ENCODE peak calls at places on chromosomes 12 and 14, in seven cellular contexts. One of them, this sample, is unnamed.

GRCh38 chr12:23555180-23555784 is 394.2 kb downstream of the SOX5 start:
- DNase-seq in activated CD8-positive, alpha-beta T cell treated with anti-CD3 and anti-CD28 coated beads for 36 hours: no peak
- DNase-seq in NCI-H1092: no peak
- DNase-seq in T-helper 1 cell: no peak
- DNase-seq in HEK293T: no peak
- DNase-seq in HFFc6: no peak
- DNase-seq in left colon: no peak
- DNase-seq in this sample: no peak

GRCh38 chr14:57991353-57991752 is 125.5 kb upstream of the SLC35F4 start:
- DNase-seq in left colon: no peak
- DNase-seq in activated CD8-positive, alpha-beta T cell treated with anti-CD3 and anti-CD28 coated beads for 36 hours: no peak
- DNase-seq in T-helper 1 cell: no peak
- DNase-seq in HFFc6: no peak
- DNase-seq in HEK293T: no peak
- DNase-seq in NCI-H1092: no peak
- DNase-seq in this sample: no peak

GRCh38 chr14:104264495-104265265 is 126.3 kb downstream of the KIF26A start:
- DNase-seq in activated CD8-positive, alpha-beta T cell treated with anti-CD3 and anti-CD28 coated beads for 36 hours: no peak
- DNase-seq in left colon: no peak
- DNase-seq in NCI-H1092: no peak
- DNase-seq in T-helper 1 cell: no peak
- DNase-seq in HFFc6: no peak
- DNase-seq in HEK293T: no peak
- DNase-seq in this sample: peak; percentile 31

GRCh38 chr14:105091335-105092123 is 26.3 kb upstream of the GPR132 start:
- DNase-seq in left colon: peak; percentile 94
- DNase-seq in T-helper 1 cell: no peak
- DNase-seq in HFFc6: peak; percentile 30
- DNase-seq in activated CD8-positive, alpha-beta T cell treated with anti-CD3 and anti-CD28 coated beads for 36 hours: no peak
- DNase-seq in HEK293T: no peak
- DNase-seq in NCI-H1092: no peak
- DNase-seq in this sample: peak; percentile 94

GRCh38 chr14:69459122-69459521 is 25.4 kb upstream of the PLEKHD1 start:
- DNase-seq in HFFc6: no peak
- DNase-seq in left colon: no peak
- DNase-seq in NCI-H1092: no peak
- DNase-seq in activated CD8-positive, alpha-beta T cell treated with anti-CD3 and anti-CD28 coated beads for 36 hours: no peak
- DNase-seq in HEK293T: no peak
- DNase-seq in T-helper 1 cell: no peak
- DNase-seq in this sample: no peak

GRCh38 chr14:61616524-61617185 is 78.7 kb upstream of the HIF1A start:
- DNase-seq in NCI-H1092: no peak
- DNase-seq in activated CD8-positive, alpha-beta T cell treated with anti-CD3 and anti-CD28 coated beads for 36 hours: no peak
- DNase-seq in left colon: no peak
- DNase-seq in T-helper 1 cell: no peak
- DNase-seq in HFFc6: peak; percentile 73
- DNase-seq in HEK293T: no peak
- DNase-seq in this sample: no peak

GRCh38 chr14:90554341-90554740 is 157.5 kb downstream of the CALM1 start:
- DNase-seq in T-helper 1 cell: no peak
- DNase-seq in HEK293T: no peak
- DNase-seq in activated CD8-positive, alpha-beta T cell treated with anti-CD3 and anti-CD28 coated beads for 36 hours: no peak
- DNase-seq in left colon: no peak
- DNase-seq in NCI-H1092: peak; percentile 67
- DNase-seq in HFFc6: no peak
- DNase-seq in this sample: no peak

GRCh38 chr14:91059576-91060471 is 617 bp downstream of the RPS6KA5 start:
- DNase-seq in HFFc6: peak; percentile 9
- DNase-seq in T-helper 1 cell: peak; percentile 48
- DNase-seq in NCI-H1092: peak; percentile 52
- DNase-seq in left colon: peak; percentile 77
- DNase-seq in HEK293T: peak; percentile 55
- DNase-seq in activated CD8-positive, alpha-beta T cell treated with anti-CD3 and anti-CD28 coated beads for 36 hours: peak; percentile 70
- DNase-seq in this sample: peak; percentile 84

GRCh38 chr12:18690653-18691052 is 47.2 kb downstream of the PLCZ1 start:
- DNase-seq in left colon: no peak
- DNase-seq in HFFc6: peak; percentile 94
- DNase-seq in activated CD8-positive, alpha-beta T cell treated with anti-CD3 and anti-CD28 coated beads for 36 hours: no peak
- DNase-seq in NCI-H1092: no peak
- DNase-seq in HEK293T: no peak
- DNase-seq in T-helper 1 cell: no peak
- DNase-seq in this sample: no peak

GRCh38 chr14:100866666-100867630 is 36.6 kb downstream of the RTL1 start:
- DNase-seq in HEK293T: no peak
- DNase-seq in T-helper 1 cell: no peak
- DNase-seq in left colon: no peak
- DNase-seq in activated CD8-positive, alpha-beta T cell treated with anti-CD3 and anti-CD28 coated beads for 36 hours: no peak
- DNase-seq in HFFc6: no peak
- DNase-seq in NCI-H1092: no peak
- DNase-seq in this sample: no peak